ENCODE peak calls at places on chromosomes 1 and 21, in eight cellular contexts. One of them, this sample, is unnamed.

GRCh38 chr1:50268049-50268448 is 155.2 kb downstream of the DMRTA2 start:
- DNase-seq in NCI-H2081: no peak
- DNase-seq in stimulated activated naive CD4-positive, alpha-beta T cell: no peak
- DNase-seq in Daoy: no peak
- DNase-seq in T-helper 9 cell: no peak
- DNase-seq in activated CD4-positive, alpha-beta T cell treated with anti-CD3 and anti-CD28 coated beads for 1 hour: no peak
- DNase-seq in activated T-helper 1 cell treated with anti-CD3 and anti-CD28 coated beads, Interleukin-12 subunit alpha, Interleukin-12 subunit beta, Interleukin-2, Interleukin-4 antibody, amounts not matched to agents 30 ng/mL and 10 ng/mL and 1 ng/mL, durations not matched to agents 14 hours and 24 hours and 36 hours: no peak
- DNase-seq in stromal cell of bone marrow: no peak
- DNase-seq in this sample: no peak

GRCh38 chr1:175183586-175183985 is 9.0 kb downstream of the KIAA0040 start:
- DNase-seq in NCI-H2081: no peak
- DNase-seq in stimulated activated naive CD4-positive, alpha-beta T cell: no peak
- DNase-seq in Daoy: no peak
- DNase-seq in T-helper 9 cell: no peak
- DNase-seq in activated CD4-positive, alpha-beta T cell treated with anti-CD3 and anti-CD28 coated beads for 1 hour: no peak
- DNase-seq in activated T-helper 1 cell treated with anti-CD3 and anti-CD28 coated beads, Interleukin-12 subunit alpha, Interleukin-12 subunit beta, Interleukin-2, Interleukin-4 antibody, amounts not matched to agents 30 ng/mL and 10 ng/mL and 1 ng/mL, durations not matched to agents 14 hours and 24 hours and 36 hours: no peak
- DNase-seq in stromal cell of bone marrow: no peak
- DNase-seq in this sample: no peak

GRCh38 chr21:19941626-19942025 is 1056.6 kb upstream of the NCAM2 start:
- DNase-seq in NCI-H2081: no peak
- DNase-seq in stimulated activated naive CD4-positive, alpha-beta T cell: no peak
- DNase-seq in Daoy: no peak
- DNase-seq in T-helper 9 cell: no peak
- DNase-seq in activated CD4-positive, alpha-beta T cell treated with anti-CD3 and anti-CD28 coated beads for 1 hour: no peak
- DNase-seq in activated T-helper 1 cell treated with anti-CD3 and anti-CD28 coated beads, Interleukin-12 subunit alpha, Interleukin-12 subunit beta, Interleukin-2, Interleukin-4 antibody, amounts not matched to agents 30 ng/mL and 10 ng/mL and 1 ng/mL, durations not matched to agents 14 hours and 24 hours and 36 hours: no peak
- DNase-seq in stromal cell of bone marrow: no peak
- DNase-seq in this sample: no peak

GRCh38 chr21:27759091-27759659 is 792.3 kb upstream of the ADAMTS5 start:
- DNase-seq in NCI-H2081: no peak
- DNase-seq in stimulated activated naive CD4-positive, alpha-beta T cell: no peak
- DNase-seq in Daoy: peak
- DNase-seq in T-helper 9 cell: no peak
- DNase-seq in activated CD4-positive, alpha-beta T cell treated with anti-CD3 and anti-CD28 coated beads for 1 hour: no peak
- DNase-seq in activated T-helper 1 cell treated with anti-CD3 and anti-CD28 coated beads, Interleukin-12 subunit alpha, Interleukin-12 subunit beta, Interleukin-2, Interleukin-4 antibody, amounts not matched to agents 30 ng/mL and 10 ng/mL and 1 ng/mL, durations not matched to agents 14 hours and 24 hours and 36 hours: no peak
- DNase-seq in stromal cell of bone marrow: no peak
- DNase-seq in this sample: no peak

GRCh38 chr1:96116707-96117106 is 604.9 kb upstream of the PTBP2 start:
- DNase-seq in NCI-H2081: no peak
- DNase-seq in stimulated activated naive CD4-positive, alpha-beta T cell: no peak
- DNase-seq in Daoy: no peak
- DNase-seq in T-helper 9 cell: no peak
- DNase-seq in activated CD4-positive, alpha-beta T cell treated with anti-CD3 and anti-CD28 coated beads for 1 hour: no peak
- DNase-seq in activated T-helper 1 cell treated with anti-CD3 and anti-CD28 coated beads, Interleukin-12 subunit alpha, Interleukin-12 subunit beta, Interleukin-2, Interleukin-4 antibody, amounts not matched to agents 30 ng/mL and 10 ng/mL and 1 ng/mL, durations not matched to agents 14 hours and 24 hours and 36 hours: no peak
- DNase-seq in stromal cell of bone marrow: no peak
- DNase-seq in this sample: no peak

GRCh38 chr1:203935286-203935685 is 73.9 kb downstream of the SNRPE start:
- DNase-seq in NCI-H2081: no peak
- DNase-seq in stimulated activated naive CD4-positive, alpha-beta T cell: no peak
- DNase-seq in Daoy: no peak
- DNase-seq in T-helper 9 cell: no peak
- DNase-seq in activated CD4-positive, alpha-beta T cell treated with anti-CD3 and anti-CD28 coated beads for 1 hour: no peak
- DNase-seq in activated T-helper 1 cell treated with anti-CD3 and anti-CD28 coated beads, Interleukin-12 subunit alpha, Interleukin-12 subunit beta, Interleukin-2, Interleukin-4 antibody, amounts not matched to agents 30 ng/mL and 10 ng/mL and 1 ng/mL, durations not matched to agents 14 hours and 24 hours and 36 hours: no peak
- DNase-seq in stromal cell of bone marrow: no peak
- DNase-seq in this sample: no peak

GRCh38 chr1:23480187-23481025 is 3.6 kb downstream of the ASAP3 start:
- DNase-seq in NCI-H2081: no peak
- DNase-seq in stimulated activated naive CD4-positive, alpha-beta T cell: no peak
- DNase-seq in Daoy: no peak
- DNase-seq in T-helper 9 cell: no peak
- DNase-seq in activated CD4-positive, alpha-beta T cell treated with anti-CD3 and anti-CD28 coated beads for 1 hour: no peak
- DNase-seq in activated T-helper 1 cell treated with anti-CD3 and anti-CD28 coated beads, Interleukin-12 subunit alpha, Interleukin-12 subunit beta, Interleukin-2, Interleukin-4 antibody, amounts not matched to agents 30 ng/mL and 10 ng/mL and 1 ng/mL, durations not matched to agents 14 hours and 24 hours and 36 hours: no peak
- DNase-seq in stromal cell of bone marrow: no peak
- DNase-seq in this sample: no peak

GRCh38 chr1:211891708-211892107 is 61.1 kb upstream of the LPGAT1 start:
- DNase-seq in NCI-H2081: no peak
- DNase-seq in stimulated activated naive CD4-positive, alpha-beta T cell: no peak
- DNase-seq in Daoy: no peak
- DNase-seq in T-helper 9 cell: no peak
- DNase-seq in activated CD4-positive, alpha-beta T cell treated with anti-CD3 and anti-CD28 coated beads for 1 hour: no peak
- DNase-seq in activated T-helper 1 cell treated with anti-CD3 and anti-CD28 coated beads, Interleukin-12 subunit alpha, Interleukin-12 subunit beta, Interleukin-2, Interleukin-4 antibody, amounts not matched to agents 30 ng/mL and 10 ng/mL and 1 ng/mL, durations not matched to agents 14 hours and 24 hours and 36 hours: no peak
- DNase-seq in stromal cell of bone marrow: no peak
- DNase-seq in this sample: no peak

GRCh38 chr1:205921559-205921887 is 21.7 kb downstream of the SLC26A9 start:
- DNase-seq in NCI-H2081: no peak
- DNase-seq in stimulated activated naive CD4-positive, alpha-beta T cell: no peak
- DNase-seq in Daoy: no peak
- DNase-seq in T-helper 9 cell: no peak
- DNase-seq in activated CD4-positive, alpha-beta T cell treated with anti-CD3 and anti-CD28 coated beads for 1 hour: no peak
- DNase-seq in activated T-helper 1 cell treated with anti-CD3 and anti-CD28 coated beads, Interleukin-12 subunit alpha, Interleukin-12 subunit beta, Interleukin-2, Interleukin-4 antibody, amounts not matched to agents 30 ng/mL and 10 ng/mL and 1 ng/mL, durations not matched to agents 14 hours and 24 hours and 36 hours: no peak
- DNase-seq in stromal cell of bone marrow: no peak
- DNase-seq in this sample: no peak

GRCh38 chr1:166597516-166597915 is 241.8 kb upstream of the POGK start:
- DNase-seq in NCI-H2081: no peak
- DNase-seq in stimulated activated naive CD4-positive, alpha-beta T cell: no peak
- DNase-seq in Daoy: no peak
- DNase-seq in T-helper 9 cell: no peak
- DNase-seq in activated CD4-positive, alpha-beta T cell treated with anti-CD3 and anti-CD28 coated beads for 1 hour: no peak
- DNase-seq in activated T-helper 1 cell treated with anti-CD3 and anti-CD28 coated beads, Interleukin-12 subunit alpha, Interleukin-12 subunit beta, Interleukin-2, Interleukin-4 antibody, amounts not matched to agents 30 ng/mL and 10 ng/mL and 1 ng/mL, durations not matched to agents 14 hours and 24 hours and 36 hours: no peak
- DNase-seq in stromal cell of bone marrow: no peak
- DNase-seq in this sample: no peak

GRCh38 chr1:230270185-230270939 is 155.8 kb downstream of the PGBD5 start:
- DNase-seq in NCI-H2081: peak
- DNase-seq in stimulated activated naive CD4-positive, alpha-beta T cell: no peak
- DNase-seq in Daoy: peak
- DNase-seq in T-helper 9 cell: no peak
- DNase-seq in activated CD4-positive, alpha-beta T cell treated with anti-CD3 and anti-CD28 coated beads for 1 hour: no peak
- DNase-seq in activated T-helper 1 cell treated with anti-CD3 and anti-CD28 coated beads, Interleukin-12 subunit alpha, Interleukin-12 subunit beta, Interleukin-2, Interleukin-4 antibody, amounts not matched to agents 30 ng/mL and 10 ng/mL and 1 ng/mL, durations not matched to agents 14 hours and 24 hours and 36 hours: no peak
- DNase-seq in stromal cell of bone marrow: peak
- DNase-seq in this sample: no peak

GRCh38 chr1:10528066-10529014 is 53.6 kb downstream of the PEX14 start:
- DNase-seq in NCI-H2081: no peak
- DNase-seq in stimulated activated naive CD4-positive, alpha-beta T cell: no peak
- DNase-seq in Daoy: peak
- DNase-seq in T-helper 9 cell: no peak
- DNase-seq in activated CD4-positive, alpha-beta T cell treated with anti-CD3 and anti-CD28 coated beads for 1 hour: no peak
- DNase-seq in activated T-helper 1 cell treated with anti-CD3 and anti-CD28 coated beads, Interleukin-12 subunit alpha, Interleukin-12 subunit beta, Interleukin-2, Interleukin-4 antibody, amounts not matched to agents 30 ng/mL and 10 ng/mL and 1 ng/mL, durations not matched to agents 14 hours and 24 hours and 36 hours: no peak
- DNase-seq in stromal cell of bone marrow: no peak
- DNase-seq in this sample: peak

GRCh38 chr1:85495556-85495955 is 30.6 kb upstream of the DDAH1 start:
- DNase-seq in NCI-H2081: no peak
- DNase-seq in stimulated activated naive CD4-positive, alpha-beta T cell: no peak
- DNase-seq in Daoy: peak
- DNase-seq in T-helper 9 cell: no peak
- DNase-seq in activated CD4-positive, alpha-beta T cell treated with anti-CD3 and anti-CD28 coated beads for 1 hour: no peak
- DNase-seq in activated T-helper 1 cell treated with anti-CD3 and anti-CD28 coated beads, Interleukin-12 subunit alpha, Interleukin-12 subunit beta, Interleukin-2, Interleukin-4 antibody, amounts not matched to agents 30 ng/mL and 10 ng/mL and 1 ng/mL, durations not matched to agents 14 hours and 24 hours and 36 hours: no peak
- DNase-seq in stromal cell of bone marrow: no peak
- DNase-seq in this sample: peak

GRCh38 chr21:35974801-35975200 is 85.5 kb downstream of the SETD4 start:
- DNase-seq in NCI-H2081: peak
- DNase-seq in stimulated activated naive CD4-positive, alpha-beta T cell: no peak
- DNase-seq in Daoy: peak
- DNase-seq in T-helper 9 cell: no peak
- DNase-seq in activated CD4-positive, alpha-beta T cell treated with anti-CD3 and anti-CD28 coated beads for 1 hour: no peak
- DNase-seq in activated T-helper 1 cell treated with anti-CD3 and anti-CD28 coated beads, Interleukin-12 subunit alpha, Interleukin-12 subunit beta, Interleukin-2, Interleukin-4 antibody, amounts not matched to agents 30 ng/mL and 10 ng/mL and 1 ng/mL, durations not matched to agents 14 hours and 24 hours and 36 hours: no peak
- DNase-seq in stromal cell of bone marrow: no peak
- DNase-seq in this sample: peak

GRCh38 chr1:172005856-172006255 is 164.6 kb downstream of the DNM3 start:
- DNase-seq in NCI-H2081: no peak
- DNase-seq in stimulated activated naive CD4-positive, alpha-beta T cell: no peak
- DNase-seq in Daoy: peak
- DNase-seq in T-helper 9 cell: no peak
- DNase-seq in activated CD4-positive, alpha-beta T cell treated with anti-CD3 and anti-CD28 coated beads for 1 hour: no peak
- DNase-seq in activated T-helper 1 cell treated with anti-CD3 and anti-CD28 coated beads, Interleukin-12 subunit alpha, Interleukin-12 subunit beta, Interleukin-2, Interleukin-4 antibody, amounts not matched to agents 30 ng/mL and 10 ng/mL and 1 ng/mL, durations not matched to agents 14 hours and 24 hours and 36 hours: no peak
- DNase-seq in stromal cell of bone marrow: no peak
- DNase-seq in this sample: peak

GRCh38 chr1:238652346-238652968 is 733.9 kb upstream of the CHRM3 start:
- DNase-seq in NCI-H2081: no peak
- DNase-seq in stimulated activated naive CD4-positive, alpha-beta T cell: no peak
- DNase-seq in Daoy: peak
- DNase-seq in T-helper 9 cell: no peak
- DNase-seq in activated CD4-positive, alpha-beta T cell treated with anti-CD3 and anti-CD28 coated beads for 1 hour: no peak
- DNase-seq in activated T-helper 1 cell treated with anti-CD3 and anti-CD28 coated beads, Interleukin-12 subunit alpha, Interleukin-12 subunit beta, Interleukin-2, Interleukin-4 antibody, amounts not matched to agents 30 ng/mL and 10 ng/mL and 1 ng/mL, durations not matched to agents 14 hours and 24 hours and 36 hours: no peak
- DNase-seq in stromal cell of bone marrow: peak
- DNase-seq in this sample: peak

GRCh38 chr1:156677616-156678596 is 699 bp upstream of the NES start:
- DNase-seq in NCI-H2081: peak
- DNase-seq in stimulated activated naive CD4-positive, alpha-beta T cell: peak
- DNase-seq in Daoy: peak
- DNase-seq in T-helper 9 cell: no peak
- DNase-seq in activated CD4-positive, alpha-beta T cell treated with anti-CD3 and anti-CD28 coated beads for 1 hour: no peak
- DNase-seq in activated T-helper 1 cell treated with anti-CD3 and anti-CD28 coated beads, Interleukin-12 subunit alpha, Interleukin-12 subunit beta, Interleukin-2, Interleukin-4 antibody, amounts not matched to agents 30 ng/mL and 10 ng/mL and 1 ng/mL, durations not matched to agents 14 hours and 24 hours and 36 hours: no peak
- DNase-seq in stromal cell of bone marrow: peak
- DNase-seq in this sample: peak

GRCh38 chr21:40844935-40845334 is 2.0 kb downstream of the DSCAM start:
- DNase-seq in NCI-H2081: no peak
- DNase-seq in stimulated activated naive CD4-positive, alpha-beta T cell: no peak
- DNase-seq in Daoy: no peak
- DNase-seq in T-helper 9 cell: no peak
- DNase-seq in activated CD4-positive, alpha-beta T cell treated with anti-CD3 and anti-CD28 coated beads for 1 hour: no peak
- DNase-seq in activated T-helper 1 cell treated with anti-CD3 and anti-CD28 coated beads, Interleukin-12 subunit alpha, Interleukin-12 subunit beta, Interleukin-2, Interleukin-4 antibody, amounts not matched to agents 30 ng/mL and 10 ng/mL and 1 ng/mL, durations not matched to agents 14 hours and 24 hours and 36 hours: no peak
- DNase-seq in stromal cell of bone marrow: no peak
- DNase-seq in this sample: no peak

GRCh38 chr1:119632103-119632490 is 16.0 kb downstream of the ZNF697 start:
- DNase-seq in NCI-H2081: no peak
- DNase-seq in stimulated activated naive CD4-positive, alpha-beta T cell: no peak
- DNase-seq in Daoy: no peak
- DNase-seq in T-helper 9 cell: no peak
- DNase-seq in activated CD4-positive, alpha-beta T cell treated with anti-CD3 and anti-CD28 coated beads for 1 hour: no peak
- DNase-seq in activated T-helper 1 cell treated with anti-CD3 and anti-CD28 coated beads, Interleukin-12 subunit alpha, Interleukin-12 subunit beta, Interleukin-2, Interleukin-4 antibody, amounts not matched to agents 30 ng/mL and 10 ng/mL and 1 ng/mL, durations not matched to agents 14 hours and 24 hours and 36 hours: no peak
- DNase-seq in stromal cell of bone marrow: no peak
- DNase-seq in this sample: no peak

GRCh38 chr21:32916522-32917099 is 109.1 kb upstream of the OLIG2 start:
- DNase-seq in NCI-H2081: no peak
- DNase-seq in stimulated activated naive CD4-positive, alpha-beta T cell: no peak
- DNase-seq in Daoy: no peak
- DNase-seq in T-helper 9 cell: no peak
- DNase-seq in activated CD4-positive, alpha-beta T cell treated with anti-CD3 and anti-CD28 coated beads for 1 hour: no peak
- DNase-seq in activated T-helper 1 cell treated with anti-CD3 and anti-CD28 coated beads, Interleukin-12 subunit alpha, Interleukin-12 subunit beta, Interleukin-2, Interleukin-4 antibody, amounts not matched to agents 30 ng/mL and 10 ng/mL and 1 ng/mL, durations not matched to agents 14 hours and 24 hours and 36 hours: no peak
- DNase-seq in stromal cell of bone marrow: no peak
- DNase-seq in this sample: peak

GRCh38 chr1:53592521-53592982 is 133.4 kb downstream of the DMRTB1 start:
- DNase-seq in NCI-H2081: no peak
- DNase-seq in stimulated activated naive CD4-positive, alpha-beta T cell: no peak
- DNase-seq in Daoy: no peak
- DNase-seq in T-helper 9 cell: no peak
- DNase-seq in activated CD4-positive, alpha-beta T cell treated with anti-CD3 and anti-CD28 coated beads for 1 hour: no peak
- DNase-seq in activated T-helper 1 cell treated with anti-CD3 and anti-CD28 coated beads, Interleukin-12 subunit alpha, Interleukin-12 subunit beta, Interleukin-2, Interleukin-4 antibody, amounts not matched to agents 30 ng/mL and 10 ng/mL and 1 ng/mL, durations not matched to agents 14 hours and 24 hours and 36 hours: no peak
- DNase-seq in stromal cell of bone marrow: no peak
- DNase-seq in this sample: peak

GRCh38 chr1:234369784-234370183 is 3.5 kb upstream of the COA6 start:
- DNase-seq in NCI-H2081: no peak
- DNase-seq in stimulated activated naive CD4-positive, alpha-beta T cell: no peak
- DNase-seq in Daoy: no peak
- DNase-seq in T-helper 9 cell: no peak
- DNase-seq in activated CD4-positive, alpha-beta T cell treated with anti-CD3 and anti-CD28 coated beads for 1 hour: no peak
- DNase-seq in activated T-helper 1 cell treated with anti-CD3 and anti-CD28 coated beads, Interleukin-12 subunit alpha, Interleukin-12 subunit beta, Interleukin-2, Interleukin-4 antibody, amounts not matched to agents 30 ng/mL and 10 ng/mL and 1 ng/mL, durations not matched to agents 14 hours and 24 hours and 36 hours: no peak
- DNase-seq in stromal cell of bone marrow: no peak
- DNase-seq in this sample: peak

GRCh38 chr21:45768011-45768740 is 124.7 kb downstream of the PCBP3 start:
- DNase-seq in NCI-H2081: no peak
- DNase-seq in stimulated activated naive CD4-positive, alpha-beta T cell: no peak
- DNase-seq in Daoy: no peak
- DNase-seq in T-helper 9 cell: no peak
- DNase-seq in activated CD4-positive, alpha-beta T cell treated with anti-CD3 and anti-CD28 coated beads for 1 hour: no peak
- DNase-seq in activated T-helper 1 cell treated with anti-CD3 and anti-CD28 coated beads, Interleukin-12 subunit alpha, Interleukin-12 subunit beta, Interleukin-2, Interleukin-4 antibody, amounts not matched to agents 30 ng/mL and 10 ng/mL and 1 ng/mL, durations not matched to agents 14 hours and 24 hours and 36 hours: no peak
- DNase-seq in stromal cell of bone marrow: no peak
- DNase-seq in this sample: peak

GRCh38 chr1:48923116-48923515 is 146.4 kb upstream of the BEND5 start:
- DNase-seq in NCI-H2081: no peak
- DNase-seq in stimulated activated naive CD4-positive, alpha-beta T cell: no peak
- DNase-seq in Daoy: no peak
- DNase-seq in T-helper 9 cell: no peak
- DNase-seq in activated CD4-positive, alpha-beta T cell treated with anti-CD3 and anti-CD28 coated beads for 1 hour: no peak
- DNase-seq in activated T-helper 1 cell treated with anti-CD3 and anti-CD28 coated beads, Interleukin-12 subunit alpha, Interleukin-12 subunit beta, Interleukin-2, Interleukin-4 antibody, amounts not matched to agents 30 ng/mL and 10 ng/mL and 1 ng/mL, durations not matched to agents 14 hours and 24 hours and 36 hours: no peak
- DNase-seq in stromal cell of bone marrow: no peak
- DNase-seq in this sample: no peak

GRCh38 chr1:40687059-40687458 is 4.4 kb upstream of the NFYC start:
- DNase-seq in NCI-H2081: no peak
- DNase-seq in stimulated activated naive CD4-positive, alpha-beta T cell: no peak
- DNase-seq in Daoy: no peak
- DNase-seq in T-helper 9 cell: no peak
- DNase-seq in activated CD4-positive, alpha-beta T cell treated with anti-CD3 and anti-CD28 coated beads for 1 hour: no peak
- DNase-seq in activated T-helper 1 cell treated with anti-CD3 and anti-CD28 coated beads, Interleukin-12 subunit alpha, Interleukin-12 subunit beta, Interleukin-2, Interleukin-4 antibody, amounts not matched to agents 30 ng/mL and 10 ng/mL and 1 ng/mL, durations not matched to agents 14 hours and 24 hours and 36 hours: no peak
- DNase-seq in stromal cell of bone marrow: no peak
- DNase-seq in this sample: no peak

GRCh38 chr1:226882631-226883409 is 12.4 kb downstream of the PSEN2 start:
- DNase-seq in NCI-H2081: no peak
- DNase-seq in stimulated activated naive CD4-positive, alpha-beta T cell: no peak
- DNase-seq in Daoy: no peak
- DNase-seq in T-helper 9 cell: no peak
- DNase-seq in activated CD4-positive, alpha-beta T cell treated with anti-CD3 and anti-CD28 coated beads for 1 hour: no peak
- DNase-seq in activated T-helper 1 cell treated with anti-CD3 and anti-CD28 coated beads, Interleukin-12 subunit alpha, Interleukin-12 subunit beta, Interleukin-2, Interleukin-4 antibody, amounts not matched to agents 30 ng/mL and 10 ng/mL and 1 ng/mL, durations not matched to agents 14 hours and 24 hours and 36 hours: peak
- DNase-seq in stromal cell of bone marrow: no peak
- DNase-seq in this sample: peak

This sample was measured in fibroblast of mammary gland.